ENCODE peak calls at places on chromosomes 3 and 15, in five cellular contexts. One of them, this sample, is unnamed.

GRCh38 chr3:126125341-126125740 is 41.4 kb upstream of the SLC41A3 start:
- DNase-seq in RWPE1: no peak
- DNase-seq in GM06990: no peak
- DNase-seq in osteoblast: no peak
- DNase-seq in left lung: peak
- DNase-seq in this sample: peak

GRCh38 chr15:41487376-41487775 is 6.3 kb upstream of the ITPKA start:
- DNase-seq in RWPE1: no peak
- DNase-seq in GM06990: no peak
- DNase-seq in osteoblast: peak
- DNase-seq in left lung: no peak
- DNase-seq in this sample: no peak

GRCh38 chr3:150826466-150827282 is 63.7 kb upstream of the SIAH2 start:
- DNase-seq in RWPE1: no peak
- DNase-seq in GM06990: no peak
- DNase-seq in osteoblast: no peak
- DNase-seq in left lung: no peak
- DNase-seq in this sample: no peak

GRCh38 chr3:123284399-123285010 is 82.8 kb downstream of the SEC22A start:
- DNase-seq in RWPE1: no peak
- DNase-seq in GM06990: no peak
- DNase-seq in osteoblast: peak
- DNase-seq in left lung: no peak
- DNase-seq in this sample: no peak

GRCh38 chr3:106299300-106300098 is 430.7 kb upstream of the CBLB start:
- DNase-seq in RWPE1: peak
- DNase-seq in GM06990: peak
- DNase-seq in osteoblast: no peak
- DNase-seq in left lung: no peak
- DNase-seq in this sample: no peak

GRCh38 chr3:71102111-71103039 is 481.2 kb downstream of the FOXP1 start:
- DNase-seq in RWPE1: no peak
- DNase-seq in GM06990: no peak
- DNase-seq in osteoblast: no peak
- DNase-seq in left lung: no peak
- DNase-seq in this sample: no peak

GRCh38 chr3:188531210-188531609 is 377.3 kb downstream of the LPP start:
- DNase-seq in RWPE1: peak
- DNase-seq in GM06990: no peak
- DNase-seq in osteoblast: no peak
- DNase-seq in left lung: no peak
- DNase-seq in this sample: no peak

GRCh38 chr15:70722266-70723123 is 40.9 kb downstream of the UACA start:
- DNase-seq in RWPE1: peak
- DNase-seq in GM06990: no peak
- DNase-seq in osteoblast: peak
- DNase-seq in left lung: no peak
- DNase-seq in this sample: no peak

GRCh38 chr3:66411436-66411835 is 89.4 kb downstream of the LRIG1 start:
- DNase-seq in RWPE1: no peak
- DNase-seq in GM06990: no peak
- DNase-seq in osteoblast: no peak
- DNase-seq in left lung: no peak
- DNase-seq in this sample: no peak

GRCh38 chr3:66410976-66411375 is 89.8 kb downstream of the LRIG1 start:
- DNase-seq in RWPE1: no peak
- DNase-seq in GM06990: no peak
- DNase-seq in osteoblast: no peak
- DNase-seq in left lung: no peak
- DNase-seq in this sample: no peak

GRCh38 chr3:66414846-66415245 is 86.0 kb downstream of the LRIG1 start:
- DNase-seq in RWPE1: no peak
- DNase-seq in GM06990: no peak
- DNase-seq in osteoblast: no peak
- DNase-seq in left lung: no peak
- DNase-seq in this sample: no peak

GRCh38 chr3:66412176-66412887 is 88.5 kb downstream of the LRIG1 start:
- DNase-seq in RWPE1: no peak
- DNase-seq in GM06990: no peak
- DNase-seq in osteoblast: no peak
- DNase-seq in left lung: no peak
- DNase-seq in this sample: no peak

DNA sequence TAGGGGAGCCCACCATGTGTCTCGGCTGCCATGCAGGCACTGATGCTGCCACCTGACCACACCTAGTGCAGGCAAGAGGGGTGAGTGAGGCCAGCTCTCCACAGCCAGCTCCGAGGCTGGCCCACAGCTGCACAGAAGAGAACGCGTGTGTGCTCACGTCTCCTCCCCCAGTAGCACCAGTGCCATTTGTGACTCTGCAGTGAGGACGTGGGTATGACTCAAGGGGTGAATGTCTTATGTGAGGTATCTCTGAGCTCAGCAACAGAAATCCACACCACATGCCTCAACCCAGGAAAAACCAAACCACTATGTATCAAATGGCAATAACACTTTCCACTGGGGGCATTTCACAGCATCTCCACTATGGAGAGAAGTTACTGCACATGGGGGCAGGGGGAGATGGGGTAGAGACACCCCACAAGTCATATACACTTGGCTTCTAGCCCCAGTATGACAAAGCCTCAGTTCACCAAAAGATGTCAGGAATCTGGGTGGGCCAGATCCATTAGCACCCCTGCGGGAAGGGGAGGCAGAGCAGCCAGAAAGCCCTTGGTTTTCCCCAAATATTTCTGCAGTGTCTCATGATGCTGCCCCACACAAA is 87.6 kb downstream of the LRIG1 start:
- DNase-seq in RWPE1: no peak
- DNase-seq in GM06990: no peak
- DNase-seq in osteoblast: peak
- DNase-seq in left lung: no peak
- DNase-seq in this sample: no peak
- TF ChIP-seq CTCF in RWPE1: no peak
- TF ChIP-seq CTCF in GM06990: no peak
- TF ChIP-seq CTCF in osteoblast: no peak
- TF ChIP-seq CTCF in left lung: no peak
- TF ChIP-seq CTCF in this sample: no peak

GRCh38 chr3:40719660-40720287 is 195.0 kb downstream of the ZNF621 start:
- DNase-seq in RWPE1: peak
- DNase-seq in GM06990: no peak
- DNase-seq in osteoblast: no peak
- DNase-seq in left lung: no peak
- DNase-seq in this sample: no peak
- TF ChIP-seq CTCF in RWPE1: peak
- TF ChIP-seq CTCF in GM06990: no peak
- TF ChIP-seq CTCF in osteoblast: no peak
- TF ChIP-seq CTCF in left lung: no peak
- TF ChIP-seq CTCF in this sample: no peak

GRCh38 chr15:92306662-92307061 is 87.0 kb upstream of the ST8SIA2 start:
- DNase-seq in RWPE1: no peak
- DNase-seq in GM06990: no peak
- DNase-seq in osteoblast: no peak
- DNase-seq in left lung: no peak
- DNase-seq in this sample: no peak
- TF ChIP-seq CTCF in RWPE1: no peak
- TF ChIP-seq CTCF in GM06990: no peak
- TF ChIP-seq CTCF in osteoblast: peak
- TF ChIP-seq CTCF in left lung: no peak
- TF ChIP-seq CTCF in this sample: peak

DNA sequence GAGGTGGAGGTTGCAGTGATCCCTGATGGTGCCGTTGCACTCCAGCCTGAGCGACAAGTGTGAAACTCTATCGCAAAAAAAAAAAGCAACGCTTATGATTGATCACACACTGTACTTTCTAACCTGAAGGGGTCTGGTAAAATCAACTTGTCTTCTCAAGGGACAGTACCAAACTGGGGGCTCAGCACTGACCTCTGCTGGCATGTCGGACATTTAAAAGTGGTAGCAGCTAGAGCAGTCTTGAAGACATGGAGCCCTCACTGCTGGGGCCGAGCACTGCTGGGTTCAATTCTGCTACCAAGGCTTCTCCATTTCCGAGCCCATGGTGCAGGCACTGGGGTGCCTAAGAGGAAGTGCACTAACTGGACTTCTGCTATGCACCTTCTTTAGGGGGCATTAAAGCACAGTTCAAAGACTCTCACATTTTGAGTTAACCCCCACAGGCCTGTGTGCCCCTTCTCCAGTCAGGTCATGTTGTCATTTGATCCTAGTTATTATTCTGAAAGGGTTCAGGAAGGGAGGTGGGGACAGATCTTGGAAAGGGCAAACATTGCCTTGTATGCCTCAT is 26.4 kb upstream of the LAMP3 start:
- DNase-seq in RWPE1: no peak
- DNase-seq in GM06990: no peak
- DNase-seq in osteoblast: no peak
- DNase-seq in left lung: no peak
- DNase-seq in this sample: no peak
- TF ChIP-seq CTCF in RWPE1: no peak
- TF ChIP-seq CTCF in GM06990: peak
- TF ChIP-seq CTCF in osteoblast: peak
- TF ChIP-seq CTCF in left lung: peak
- TF ChIP-seq CTCF in this sample: peak

GRCh38 chr3:37847689-37848088 is 14.0 kb upstream of the CTDSPL start:
- DNase-seq in RWPE1: no peak
- DNase-seq in GM06990: no peak
- DNase-seq in osteoblast: no peak
- DNase-seq in left lung: no peak
- DNase-seq in this sample: no peak
- TF ChIP-seq CTCF in RWPE1: no peak
- TF ChIP-seq CTCF in GM06990: no peak
- TF ChIP-seq CTCF in osteoblast: no peak
- TF ChIP-seq CTCF in left lung: no peak
- TF ChIP-seq CTCF in this sample: no peak

DNA sequence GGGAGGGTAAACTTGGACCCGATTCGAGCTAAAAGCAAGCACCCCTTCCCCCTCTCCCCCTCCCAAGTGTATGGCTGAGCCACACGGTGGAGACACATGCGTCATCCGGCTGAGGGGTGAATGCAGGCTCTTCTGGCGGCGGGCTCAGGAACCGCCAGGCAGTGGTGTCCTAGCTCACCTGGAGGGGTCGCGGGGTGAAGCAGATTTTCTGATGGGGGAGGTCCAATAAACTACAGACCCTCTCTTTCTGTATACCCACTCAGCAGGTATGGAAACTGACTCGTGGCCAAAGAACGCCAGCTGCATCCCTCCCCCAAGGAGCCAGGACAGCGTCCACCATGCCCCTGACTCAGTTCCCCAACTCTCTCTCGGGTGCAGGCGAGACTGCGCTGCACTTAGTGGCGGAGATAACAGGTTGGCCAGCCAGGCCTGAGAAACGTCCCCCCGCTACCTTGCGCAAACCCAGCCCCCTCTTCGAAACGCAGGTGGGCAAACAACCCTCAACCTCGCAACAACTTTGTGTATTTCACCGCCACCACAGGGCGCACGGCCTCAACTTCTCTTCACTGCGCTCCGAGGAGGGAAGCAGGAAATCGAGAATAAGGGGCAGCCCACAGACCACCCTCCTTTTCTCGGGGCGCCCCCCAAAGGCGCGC is 1.3 kb downstream of the MAGI1 start:
- DNase-seq in RWPE1: peak
- DNase-seq in GM06990: peak
- DNase-seq in osteoblast: peak
- DNase-seq in left lung: peak
- DNase-seq in this sample: peak
- TF ChIP-seq CTCF in RWPE1: peak
- TF ChIP-seq CTCF in GM06990: no peak
- TF ChIP-seq CTCF in osteoblast: peak
- TF ChIP-seq CTCF in left lung: no peak
- TF ChIP-seq CTCF in this sample: no peak

GRCh38 chr3:32419766-32420137 is 28.1 kb downstream of the CMTM7 start:
- DNase-seq in RWPE1: no peak
- DNase-seq in GM06990: no peak
- DNase-seq in osteoblast: no peak
- DNase-seq in left lung: no peak
- DNase-seq in this sample: no peak

GRCh38 chr3:32422943-32423342 is 31.3 kb downstream of the CMTM7 start:
- DNase-seq in RWPE1: no peak
- DNase-seq in GM06990: no peak
- DNase-seq in osteoblast: no peak
- DNase-seq in left lung: no peak
- DNase-seq in this sample: no peak

GRCh38 chr3:32421991-32422859 is 30.6 kb downstream of the CMTM7 start:
- DNase-seq in RWPE1: peak
- DNase-seq in GM06990: no peak
- DNase-seq in osteoblast: peak
- DNase-seq in left lung: peak
- DNase-seq in this sample: no peak

GRCh38 chr3:32421185-32421584 is 29.5 kb downstream of the CMTM7 start:
- DNase-seq in RWPE1: no peak
- DNase-seq in GM06990: no peak
- DNase-seq in osteoblast: no peak
- DNase-seq in left lung: no peak
- DNase-seq in this sample: no peak

GRCh38 chr3:32420138-32420981 is 28.7 kb downstream of the CMTM7 start:
- DNase-seq in RWPE1: peak
- DNase-seq in GM06990: peak
- DNase-seq in osteoblast: peak
- DNase-seq in left lung: no peak
- DNase-seq in this sample: no peak
- TF ChIP-seq CTCF in RWPE1: no peak
- TF ChIP-seq CTCF in GM06990: peak
- TF ChIP-seq CTCF in osteoblast: no peak
- TF ChIP-seq CTCF in left lung: no peak
- TF ChIP-seq CTCF in this sample: no peak

GRCh38 chr3:86563358-86563970 is 427.5 kb downstream of the VGLL3 start:
- DNase-seq in RWPE1: peak
- DNase-seq in GM06990: no peak
- DNase-seq in osteoblast: no peak
- DNase-seq in left lung: no peak
- DNase-seq in this sample: no peak
- TF ChIP-seq CTCF in RWPE1: peak
- TF ChIP-seq CTCF in GM06990: peak
- TF ChIP-seq CTCF in osteoblast: peak
- TF ChIP-seq CTCF in left lung: peak
- TF ChIP-seq CTCF in this sample: peak

DNA sequence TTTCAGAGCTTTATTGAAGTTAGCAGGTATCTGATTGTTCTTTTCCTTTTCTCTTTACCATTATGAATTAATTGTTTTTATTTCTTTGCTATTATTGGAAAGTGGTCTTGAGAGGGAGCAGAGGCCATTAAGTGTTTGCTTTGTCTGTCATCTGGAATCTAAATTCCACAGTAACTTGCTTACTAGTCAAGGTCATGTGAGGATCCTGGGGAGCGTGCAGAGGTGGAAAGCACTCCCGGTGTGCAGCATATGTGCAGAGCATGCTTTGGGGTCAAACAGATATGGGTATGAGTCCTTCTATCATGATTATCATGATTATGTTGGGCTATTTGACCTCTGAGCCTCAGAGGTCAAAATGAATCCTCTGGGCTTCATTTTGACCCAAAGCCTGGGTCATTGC is 96.4 kb downstream of the MYRIP start:
- DNase-seq in RWPE1: no peak
- DNase-seq in GM06990: no peak
- DNase-seq in osteoblast: no peak
- DNase-seq in left lung: no peak
- DNase-seq in this sample: no peak
- TF ChIP-seq CTCF in RWPE1: no peak
- TF ChIP-seq CTCF in GM06990: no peak
- TF ChIP-seq CTCF in osteoblast: no peak
- TF ChIP-seq CTCF in left lung: no peak
- TF ChIP-seq CTCF in this sample: no peak